ENCODE peak calls at places on chromosomes 13 and 19, in eight cellular contexts. H is osteoblast; U is CD4-positive, alpha-beta memory T cell; M is PC-3; A is DND-41; C is transverse colon; E is aorta; Q is SJSA1. Z is an unnamed sample. For H3K27me3 and H3K4me1, the result is how much of the 10 kb centered on the place peaks cover.

GRCh38 chr13:89846890-89847585 is 1500.4 kb upstream of the MIR17HG start:
- DNase-seq in H (no peak), U (no peak), M (peak), A (no peak), C (no peak), E (no peak), Q (no peak), Z (no peak)

GRCh38 chr13:44523176-44524017 is 52.7 kb downstream of the TSC22D1 start:
- DNase-seq in H (peak), U (no peak), M (peak), A (no peak), C (no peak), E (no peak), Q (peak), Z (peak)

GRCh38 chr19:7978196-7978825 is 27.1 kb downstream of the ELAVL1 start:
- DNase-seq in H (peak), U (no peak), M (peak), A (no peak), C (no peak), E (no peak), Q (no peak), Z (no peak)

GRCh38 chr13:97235549-97236206 is 13.5 kb downstream of the MBNL2 start:
- DNase-seq in H (no peak), U (no peak), M (no peak), A (no peak), C (peak), E (no peak), Q (no peak), Z (no peak)

GRCh38 chr19:38516802-38517201 is 83.3 kb downstream of the RYR1 start:
- DNase-seq in H (no peak), U (no peak), M (no peak), A (no peak), C (no peak), E (peak), Q (no peak), Z (no peak)

GRCh38 chr13:62453761-62454160 is 1038.1 kb upstream of the PCDH20 start:
- DNase-seq in H (no peak), U (no peak), M (no peak), A (no peak), C (no peak), E (no peak), Q (no peak), Z (no peak)

GRCh38 chr13:78998736-78999135 is 339.8 kb upstream of the OBI1 start:
- DNase-seq in H (no peak), U (no peak), M (no peak), A (no peak), C (no peak), E (no peak), Q (no peak), Z (no peak)

GRCh38 chr13:25175026-25175425 is 2.9 kb upstream of the AMER2 start:
- DNase-seq in H (no peak), U (no peak), M (no peak), A (no peak), C (no peak), E (no peak), Q (no peak), Z (no peak)

GRCh38 chr13:68439821-68440220 is 1209.7 kb upstream of the PCDH9 start:
- DNase-seq in H (no peak), U (no peak), M (peak), A (no peak), C (no peak), E (no peak), Q (no peak), Z (no peak)

GRCh38 chr13:70237131-70237530 is 128.9 kb upstream of the KLHL1 start:
- DNase-seq in H (no peak), U (no peak), M (no peak), A (no peak), C (no peak), E (no peak), Q (no peak), Z (no peak)

GRCh38 chr13:97369269-97369893 is 64.6 kb upstream of the RAP2A start:
- DNase-seq in H (no peak), U (peak), M (no peak), A (peak), C (no peak), E (no peak), Q (peak), Z (no peak)

GRCh38 chr19:18000480-18000980 is 7.4 kb upstream of the ARRDC2 start:
- DNase-seq in H (no peak), U (no peak), M (no peak), A (no peak), C (no peak), E (no peak), Q (no peak), Z (no peak)

GRCh38 chr19:35294859-35295258 is 2.9 kb downstream of the MAG start:
- DNase-seq in H (no peak), U (no peak), M (no peak), A (no peak), C (no peak), E (no peak), Q (no peak), Z (no peak)

GRCh38 chr13:49669735-49670309 is 21.5 kb downstream of the EBPL start:
- DNase-seq in H (no peak), U (no peak), M (peak), A (peak), C (peak), E (no peak), Q (peak), Z (peak)

GRCh38 chr19:45163751-45164150 is 3.0 kb upstream of the NKPD1 start:
- DNase-seq in H (peak), U (no peak), M (no peak), A (no peak), C (no peak), E (no peak), Q (no peak), Z (no peak)

GRCh38 chr13:28522871-28523270 is 27.9 kb upstream of the FLT1 start:
- DNase-seq in H (no peak), U (no peak), M (no peak), A (no peak), C (no peak), E (no peak), Q (no peak), Z (no peak)

GRCh38 chr13:76213423-76213904 is 577.3 kb downstream of the LMO7 start:
- DNase-seq in H (no peak), U (no peak), M (no peak), A (no peak), C (no peak), E (no peak), Q (no peak), Z (no peak)

GRCh38 chr19:52248256-52248655 is 21.1 kb upstream of the ZNF766 start:
- DNase-seq in H (peak), U (peak), M (peak), A (peak), C (peak), E (peak), Q (no peak), Z (peak)

GRCh38 chr13:20053891-20054290 is 95.4 kb downstream of the ZMYM2 start:
- DNase-seq in H (no peak), U (no peak), M (no peak), A (no peak), C (no peak), E (no peak), Q (no peak), Z (no peak)

GRCh38 chr13:41520016-41520698 is 62.8 kb downstream of the RGCC start:
- DNase-seq in H (no peak), U (no peak), M (no peak), A (no peak), C (no peak), E (peak), Q (no peak), Z (no peak)

GRCh38 chr13:110485604-110486003 is 75.9 kb downstream of the RAB20 start:
- DNase-seq in H (no peak), U (no peak), M (no peak), A (no peak), C (no peak), E (no peak), Q (peak), Z (peak)

GRCh38 chr13:42852102-42852501 is 70.7 kb downstream of the FAM216B start:
- DNase-seq in H (peak), U (no peak), M (no peak), A (no peak), C (no peak), E (no peak), Q (no peak), Z (no peak)

GRCh38 chr13:32733685-32734084 is 147.4 kb downstream of the PDS5B start:
- DNase-seq in H (no peak), U (no peak), M (no peak), A (no peak), C (no peak), E (no peak), Q (no peak), Z (no peak)

GRCh38 chr13:84607614-84608013 is 725.3 kb upstream of the SLITRK1 start:
- DNase-seq in H (peak), U (no peak), M (peak), A (no peak), C (no peak), E (peak), Q (no peak), Z (no peak)

GRCh38 chr13:99086149-99086868 is 108.4 kb upstream of the DOCK9 start:
- DNase-seq in H (peak), U (peak), M (peak), A (peak), C (peak), E (peak), Q (peak), Z (peak)

GRCh38 chr13:46572758-46573384 is 19.9 kb downstream of the LRCH1 start:
- DNase-seq in H (no peak), U (no peak), M (no peak), A (no peak), C (no peak), E (no peak), Q (no peak), Z (no peak)

GRCh38 chr19:4343056-4343844 is at the start of gene MPND:
- DNase-seq in H (peak), U (peak), M (peak), A (peak), C (peak), E (peak), Q (no peak), Z (peak)

GRCh38 chr13:30097695-30098094 is 209.7 kb downstream of the KATNAL1 start:
- DNase-seq in H (no peak), U (no peak), M (no peak), A (no peak), C (no peak), E (no peak), Q (no peak), Z (no peak)

GRCh38 chr19:47608908-47609879 is at the start of gene BICRA:
- DNase-seq in H (peak), U (peak), M (peak), A (peak), C (peak), E (peak), Q (peak), Z (peak)

GRCh38 chr19:46487178-46487801 is 8.4 kb downstream of the PNMA8B start:
- DNase-seq in H (peak), U (no peak), M (no peak), A (no peak), C (no peak), E (peak), Q (no peak), Z (no peak)
- H3K4me3 ChIP-seq in H (peak), U (no peak), M (peak), A (no peak), C (no peak), E (peak), Q (no peak), Z (peak)

DNA sequence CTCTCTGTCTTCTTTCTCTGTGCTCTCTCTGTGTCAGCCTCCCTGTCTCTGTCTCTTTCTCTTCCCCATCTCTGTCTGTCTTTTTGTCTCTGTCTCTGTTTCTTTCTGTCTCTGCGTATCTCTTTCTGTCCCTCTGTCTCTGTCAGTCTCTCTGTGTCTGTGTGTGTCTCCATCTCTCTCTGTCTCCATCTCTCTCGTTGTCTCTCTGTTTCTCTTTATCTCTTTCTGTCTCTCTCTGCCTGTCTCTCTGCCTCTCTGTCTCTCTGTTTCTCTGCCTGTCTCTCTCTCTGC is 15.6 kb upstream of the TCF3 start:
- DNase-seq in H (no peak), U (no peak), M (no peak), A (no peak), C (no peak), E (no peak), Q (no peak), Z (no peak)
- H3K27me3 ChIP-seq in H (under half), U (under half), M (under half), A (under half), C (half or more), E (under half), Q (half or more), Z (half or more)

DNA sequence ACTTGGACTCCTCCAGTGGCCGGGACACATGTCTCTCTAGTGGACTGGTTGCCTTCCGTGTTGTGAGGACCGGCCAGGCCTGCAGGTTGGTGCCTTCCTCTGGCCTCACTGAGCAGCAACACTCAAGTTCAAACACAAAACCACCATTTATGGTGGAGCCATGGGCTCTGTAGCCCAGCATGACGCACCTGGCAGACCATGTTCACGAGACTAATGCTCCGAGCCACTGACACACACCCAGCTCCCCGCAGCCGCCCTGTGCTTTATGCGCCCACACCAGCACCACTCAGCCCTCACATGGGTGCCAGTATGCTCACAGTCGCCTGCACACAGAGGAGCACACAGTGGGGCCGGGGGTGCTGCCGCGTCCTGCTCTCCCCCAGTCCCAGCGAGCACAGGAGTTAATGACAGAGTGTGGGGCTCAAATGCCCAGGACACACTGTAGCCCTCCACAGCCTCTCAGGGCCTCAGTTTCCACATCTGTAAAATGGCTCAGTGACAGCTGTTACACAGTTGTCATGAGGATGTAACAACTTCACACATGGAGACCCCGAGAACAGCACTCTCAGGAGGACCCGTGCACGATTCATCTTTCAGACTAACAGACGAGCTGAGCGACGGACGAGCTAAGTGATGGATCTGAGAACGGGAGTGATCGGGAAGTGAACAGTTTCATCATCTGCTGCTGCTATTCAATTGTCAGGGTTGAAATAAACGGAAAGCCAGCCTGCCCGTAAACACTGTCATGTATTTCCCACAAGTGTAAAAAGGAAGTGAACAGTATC is 7.8 kb downstream of the GAS6 start:
- DNase-seq in H (peak), U (no peak), M (no peak), A (peak), C (no peak), E (no peak), Q (no peak), Z (no peak)
- H3K4me1 ChIP-seq in H (half or more), U (under half), M (under half), A (under half), C (half or more), E (under half), Q (under half), Z (under half)

GRCh38 chr19:54013866-54014265 is 22.4 kb downstream of the CACNG6 start:
- DNase-seq in H (no peak), U (no peak), M (no peak), A (no peak), C (no peak), E (no peak), Q (no peak), Z (no peak)

GRCh38 chr19:54014920-54015560 is 23.6 kb downstream of the CACNG6 start:
- DNase-seq in H (peak), U (no peak), M (no peak), A (no peak), C (no peak), E (no peak), Q (no peak), Z (no peak)

GRCh38 chr19:54009440-54009839 is 18.0 kb downstream of the CACNG6 start:
- DNase-seq in H (no peak), U (no peak), M (peak), A (no peak), C (no peak), E (no peak), Q (no peak), Z (no peak)

GRCh38 chr19:54010474-54010873 is 19.0 kb downstream of the CACNG6 start:
- DNase-seq in H (no peak), U (no peak), M (no peak), A (no peak), C (no peak), E (no peak), Q (no peak), Z (no peak)

DNA sequence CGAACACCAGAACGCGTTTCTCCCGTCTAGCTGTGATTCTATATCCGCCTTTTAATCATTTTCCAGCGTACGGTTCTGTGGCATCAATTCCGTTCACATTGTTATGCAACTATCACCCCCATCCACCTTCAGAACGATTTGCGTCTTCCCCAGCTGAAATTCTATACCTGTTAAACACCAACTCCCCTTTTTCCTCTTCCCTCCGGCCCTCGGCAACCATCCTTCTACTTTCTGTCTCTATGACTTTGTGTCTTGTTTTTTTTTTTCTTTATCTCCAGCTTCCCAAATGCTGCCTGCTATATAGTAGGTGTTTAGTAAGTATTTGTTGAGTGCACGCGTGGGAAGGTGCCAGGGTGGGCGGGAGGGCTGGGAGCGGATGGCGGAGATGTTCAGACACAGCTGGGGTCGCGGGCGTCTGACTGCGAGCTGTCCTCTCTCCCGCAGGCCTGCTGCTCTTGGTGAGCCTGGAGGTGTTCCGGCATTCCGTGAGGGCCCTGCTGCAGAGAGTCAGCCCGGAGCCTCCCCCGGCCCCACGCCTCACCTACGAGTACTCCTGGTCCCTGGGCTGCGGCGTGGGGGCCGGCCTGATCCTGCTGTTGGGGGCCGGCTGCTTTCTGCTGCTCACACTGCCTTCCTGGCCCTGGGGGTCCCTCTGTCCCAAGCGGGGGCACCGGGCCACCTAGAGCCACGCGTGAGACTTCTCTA is 20.2 kb downstream of the CACNG6 start:
- DNase-seq in H (peak), U (no peak), M (no peak), A (no peak), C (no peak), E (no peak), Q (no peak), Z (no peak)
- H3K4me3 ChIP-seq in H (no peak), U (no peak), M (no peak), A (no peak), C (no peak), E (no peak), Q (no peak), Z (no peak)

DNA sequence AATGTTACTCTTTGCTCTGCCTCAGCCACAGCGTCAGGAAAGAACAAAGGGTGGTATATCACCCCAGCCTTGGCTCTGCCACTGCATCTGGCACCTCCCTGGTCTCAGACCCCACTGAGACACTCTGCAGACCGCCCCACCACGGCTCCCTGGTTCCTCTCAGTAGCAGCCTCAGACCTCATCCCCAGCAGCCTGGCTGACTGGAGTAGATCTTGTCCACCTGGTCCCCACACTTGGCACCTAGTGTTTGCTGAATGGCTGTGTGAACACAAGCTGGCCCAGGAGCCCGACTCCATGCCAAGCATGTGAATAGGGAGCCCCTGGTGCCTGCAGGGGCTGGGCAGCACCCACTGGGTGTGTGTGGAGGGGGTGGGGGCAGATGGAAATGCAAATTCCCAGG is 2.1 kb upstream of the TM6SF2 start:
- DNase-seq in H (peak), U (no peak), M (no peak), A (no peak), C (no peak), E (no peak), Q (no peak), Z (no peak)
- H3K27me3 ChIP-seq in H (under half), U (under half), M (under half), A (under half), C (under half), E (under half), Q (under half), Z (under half)

Z was measured in cardiac muscle cell.